ENCODE peak calls at places on chromosomes 16 and 17, in four cellular contexts. L is cardiac muscle cell; V is activated CD4-positive, alpha-beta T cell treated with anti-CD3 and anti-CD28 coated beads, Interleukin-2, amount 10 ng/mL, durations not matched to agents 7 days and 5 days; O is mucosa of descending colon. Q is an unnamed sample.

GRCh38 chr16:68246671-68247070 is 1.5 kb downstream of the PLA2G15 start:
- DNase-seq in O (peak; percentile 30), L (no peak), V (no peak), Q (no peak)

GRCh38 chr17:81386646-81387234 is 8.5 kb upstream of the BAHCC1 start:
- DNase-seq in L (peak; percentile 78), O (peak; percentile 58), V (no peak), Q (no peak)

GRCh38 chr17:49369089-49369488 is 7.0 kb upstream of the ZNF652 start:
- DNase-seq in O (no peak), V (no peak), L (no peak), Q (peak; percentile 2)

GRCh38 chr17:7132511-7133094 is 18.0 kb upstream of the ASGR2 start:
- DNase-seq in L (peak; percentile 10), V (peak; percentile 67), O (no peak), Q (peak; percentile 39)

GRCh38 chr17:2547176-2547575 is 35.5 kb upstream of the METTL16 start:
- DNase-seq in V (no peak), O (no peak), L (no peak), Q (no peak)

GRCh38 chr16:30184430-30185140 is 1.2 kb downstream of the CORO1A start:
- DNase-seq in L (no peak), O (peak; percentile 80), V (peak; percentile 57), Q (peak; percentile 50)

GRCh38 chr17:40803617-40804082 is 3.9 kb upstream of the KRT28 start:
- DNase-seq in L (peak; percentile 85), V (peak; percentile 78), O (peak; percentile 78), Q (peak; percentile 92)

GRCh38 chr16:67339453-67339852 is 12.8 kb downstream of the LRRC36 start:
- DNase-seq in O (no peak), L (no peak), V (no peak), Q (no peak)

GRCh38 chr16:76265434-76266045 is 11.7 kb upstream of the CNTNAP4 start:
- DNase-seq in L (no peak), O (no peak), V (peak; percentile 13), Q (peak; percentile 46)

GRCh38 chr16:31301708-31302400 is 42.1 kb downstream of the ITGAM start:
- DNase-seq in V (peak; percentile 9), O (no peak), L (no peak), Q (no peak)

GRCh38 chr16:27625050-27625697 is 75.2 kb downstream of the KATNIP start:
- DNase-seq in L (no peak), V (no peak), O (no peak), Q (peak; percentile 74)

GRCh38 chr16:57091990-57092785 is at the start of gene CPNE2:
- DNase-seq in V (peak; percentile 34), O (peak; percentile 71), L (peak; percentile 77), Q (peak; percentile 75)

GRCh38 chr17:73089918-73090317 is 2.6 kb downstream of the SLC39A11 start:
- DNase-seq in L (no peak), O (no peak), V (no peak), Q (no peak)